ENCODE peak calls at places on chromosomes 6 and 20, in six cellular contexts. C is tibial artery, Z is heart left ventricle, P is MM.1S, V is psoas muscle, J is heart right ventricle. F is an unnamed sample.

GRCh38 chr20:60934724-60935123 is 317.3 kb upstream of the CDH4 start:
- DNase-seq in C (no peak), Z (no peak), P (peak; percentile 27), V (no peak), J (no peak), F (no peak)

GRCh38 chr6:103105686-103106085 is 1712.2 kb downstream of the GRIK2 start:
- DNase-seq in C (no peak), Z (no peak), P (no peak), V (no peak), J (no peak), F (no peak)

GRCh38 chr6:108592371-108593337 is 31.9 kb downstream of the FOXO3 start:
- DNase-seq in C (peak; percentile 68), Z (no peak), P (peak; percentile 96), V (peak; percentile 84), J (no peak), F (no peak)

GRCh38 chr6:27188206-27188884 is 59.2 kb upstream of the PRSS16 start:
- DNase-seq in C (peak; percentile 74), Z (peak; percentile 28), P (peak; percentile 21), V (peak; percentile 63), J (peak; percentile 30), F (no peak)

GRCh38 chr6:44072959-44073611 is 54.2 kb downstream of the MRPL14 start:
- DNase-seq in C (peak; percentile 67), Z (peak; percentile 86), P (peak; percentile 84), V (peak; percentile 89), J (peak; percentile 84), F (peak; percentile 85)

GRCh38 chr6:139448094-139448649 is 73.7 kb upstream of the CITED2 start:
- DNase-seq in C (no peak), Z (no peak), P (peak; percentile 71), V (no peak), J (no peak), F (no peak)

GRCh38 chr6:39821014-39821738 is 29.0 kb downstream of the DAAM2 start:
- DNase-seq in C (no peak), Z (no peak), P (no peak), V (no peak), J (no peak), F (no peak)

GRCh38 chr6:36221674-36222073 is 25.1 kb downstream of the BRPF3 start:
- DNase-seq in C (no peak), Z (no peak), P (no peak), V (no peak), J (no peak), F (no peak)

GRCh38 chr6:24283043-24283985 is 74.5 kb downstream of the DCDC2 start:
- DNase-seq in C (peak; percentile 80), Z (peak; percentile 61), P (peak; percentile 66), V (peak; percentile 57), J (peak; percentile 66), F (peak; percentile 76)

GRCh38 chr20:18666803-18667460 is 79.1 kb downstream of the DTD1 start:
- DNase-seq in C (no peak), Z (no peak), P (no peak), V (no peak), J (no peak), F (no peak)

GRCh38 chr6:34423254-34423653 is 2.6 kb downstream of the RPS10 start:
- DNase-seq in C (no peak), Z (no peak), P (no peak), V (no peak), J (no peak), F (no peak)

GRCh38 chr20:58481541-58482021 is 33.6 kb downstream of the APCDD1L start:
- DNase-seq in C (no peak), Z (no peak), P (no peak), V (peak; percentile 70), J (peak; percentile 36), F (no peak)

GRCh38 chr6:145924600-145924999 is 39.6 kb downstream of the SHPRH start:
- DNase-seq in C (no peak), Z (no peak), P (no peak), V (no peak), J (no peak), F (no peak)

GRCh38 chr20:815914-816606 is 17.5 kb upstream of the FAM110A start:
- DNase-seq in C (peak; percentile 40), Z (peak; percentile 65), P (peak; percentile 63), V (peak; percentile 70), J (peak; percentile 51), F (peak; percentile 83)
- TF ChIP-seq CTCF in C (peak; percentile 98), Z (peak; percentile 98), P (peak; percentile 96), V (peak; percentile 99), J (peak; percentile 98), F (peak; percentile 100)

DNA sequence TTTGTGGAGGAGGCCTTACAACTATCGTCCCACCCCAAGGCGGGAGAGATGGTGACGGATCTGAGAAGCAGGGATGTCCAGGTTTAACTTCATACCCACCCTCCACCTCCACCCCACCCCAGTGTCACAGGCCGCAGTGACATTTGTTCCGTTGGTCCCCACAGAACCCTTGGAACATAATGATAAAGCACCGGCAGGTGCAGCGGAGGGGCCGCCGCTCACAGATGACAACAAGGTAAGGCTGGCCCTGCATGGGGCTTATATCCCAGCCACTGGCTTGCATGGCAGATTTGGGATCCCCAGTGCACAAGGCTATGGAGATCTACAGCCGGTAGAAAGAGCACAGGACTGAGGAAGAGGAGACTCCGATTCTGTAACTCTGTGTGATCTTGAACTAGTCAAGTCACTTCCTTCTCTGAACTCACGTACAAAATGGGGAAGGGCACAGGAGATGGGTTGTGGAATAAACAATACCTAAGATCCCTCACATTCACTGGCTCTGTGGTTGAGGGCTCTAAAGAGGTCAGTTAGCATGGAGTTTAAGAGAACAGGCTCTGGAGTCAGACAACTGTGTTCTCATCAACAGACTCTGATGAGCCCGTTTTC is 862 bp downstream of the DNTTIP1 start:
- DNase-seq in C (no peak), Z (no peak), P (no peak), V (no peak), J (no peak), F (no peak)
- H3K27ac ChIP-seq in C (peak overlapping the region; percentile 83), Z (no peak overlapping the region), P (peak overlapping the region; percentile 55), V (peak overlapping the region; percentile 94), J (peak overlapping the region; percentile 96), F (peak overlapping the region; percentile 88)

GRCh38 chr6:16318953-16319720 is 80.8 kb downstream of the GMPR start:
- DNase-seq in C (no peak), Z (no peak), P (no peak), V (no peak), J (no peak), F (no peak)
- H3K4me1 ChIP-seq in C (peaks cover 50% of the 10 kb centered on the region), Z (peaks cover 25% of the 10 kb centered on the region), P (peaks cover 48% of the 10 kb centered on the region), V (peaks cover 63% of the 10 kb centered on the region), J (peaks cover 67% of the 10 kb centered on the region), F (peaks cover 35% of the 10 kb centered on the region)

GRCh38 chr6:41190791-41191190 is 10.2 kb downstream of the TREML2 start:
- DNase-seq in C (no peak), Z (no peak), P (no peak), V (no peak), J (no peak), F (no peak)

GRCh38 chr6:41193884-41194283 is 7.1 kb downstream of the TREML2 start:
- DNase-seq in C (no peak), Z (no peak), P (no peak), V (no peak), J (no peak), F (no peak)

GRCh38 chr6:41189968-41190367 is 11.0 kb downstream of the TREML2 start:
- DNase-seq in C (no peak), Z (no peak), P (no peak), V (no peak), J (no peak), F (no peak)

GRCh38 chr6:41193171-41193734 is 7.7 kb downstream of the TREML2 start:
- DNase-seq in C (no peak), Z (no peak), P (no peak), V (no peak), J (no peak), F (no peak)

GRCh38 chr6:41191569-41191968 is 9.4 kb downstream of the TREML2 start:
- DNase-seq in C (no peak), Z (no peak), P (no peak), V (no peak), J (no peak), F (peak; percentile 91)
- TF ChIP-seq CTCF in C (no peak), Z (peak; percentile 31), P (peak; percentile 53), V (peak; percentile 20), J (peak; percentile 51), F (peak; percentile 69)

DNA sequence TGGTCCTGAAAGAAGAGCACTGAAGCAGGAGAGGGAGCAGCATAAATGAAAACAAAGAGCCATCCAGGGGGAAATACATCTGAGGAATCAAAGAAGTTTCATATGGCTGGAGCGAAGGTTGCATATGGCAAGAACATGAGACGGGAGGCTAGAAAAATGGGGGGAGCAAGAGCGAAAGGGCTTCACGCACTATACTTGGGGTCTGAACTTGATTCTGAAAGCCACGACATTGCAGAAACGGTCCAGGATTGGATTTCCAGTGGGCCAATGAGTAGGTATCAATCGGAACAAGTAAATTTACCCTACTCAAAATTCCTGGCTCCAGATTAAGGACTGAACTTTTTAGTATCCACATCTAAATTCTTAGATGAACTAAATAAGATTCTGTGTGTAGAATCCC is 47.9 kb downstream of the B4GALT5 start:
- DNase-seq in C (no peak), Z (no peak), P (no peak), V (no peak), J (no peak), F (no peak)
- H3K27ac ChIP-seq in C (no peak overlapping the region), Z (no peak overlapping the region), P (no peak overlapping the region), V (no peak overlapping the region), J (no peak overlapping the region), F (no peak overlapping the region)

DNA sequence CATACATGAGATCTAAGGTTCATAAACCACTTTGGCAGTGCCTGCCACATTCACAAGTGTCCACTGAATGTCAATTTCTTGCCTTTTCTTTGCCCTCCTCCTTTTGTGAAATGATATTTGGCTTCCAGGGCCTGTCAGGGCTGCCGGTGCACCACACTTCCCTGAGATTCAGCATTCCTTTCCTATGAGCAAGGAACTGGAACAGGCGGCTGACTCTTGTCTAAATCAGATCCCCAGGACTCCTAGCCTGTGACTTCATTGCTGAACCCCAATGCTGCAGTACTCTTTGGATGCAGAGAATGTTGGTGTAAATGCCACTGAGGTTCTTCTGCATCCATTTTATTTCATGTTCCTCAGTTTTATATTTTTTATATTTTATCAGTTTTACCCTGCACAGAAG is 172.2 kb downstream of the ARID1B start:
- DNase-seq in C (no peak), Z (no peak), P (no peak), V (no peak), J (peak; percentile 30), F (no peak)
- H3K4me1 ChIP-seq in C (peaks cover 6% of the 10 kb centered on the region), Z (peaks cover 34% of the 10 kb centered on the region), P (no peaks in the 10 kb centered on the region), V (peaks cover 78% of the 10 kb centered on the region), J (peaks cover 81% of the 10 kb centered on the region), F (peaks cover 3% of the 10 kb centered on the region)